ENCODE peak calls at places on chromosomes 5 and 9, in five cellular contexts. A is aorta, N is upper lobe of left lung, R is colonic mucosa, Z is HL-60. L is an unnamed sample.

GRCh38 chr5:84168841-84169240 is 215.8 kb downstream of the EDIL3 start:
- DNase-seq in A (no peak), N (no peak), R (no peak), Z (no peak), L (no peak)

GRCh38 chr5:133316346-133317343 is 264.8 kb downstream of the HSPA4 start:
- DNase-seq in A (no peak), N (no peak), R (no peak), Z (no peak), L (no peak)

GRCh38 chr5:109693535-109694152 is 3.9 kb downstream of the MAN2A1 start:
- DNase-seq in A (no peak), N (no peak), R (no peak), Z (no peak), L (no peak)

GRCh38 chr5:9423611-9424010 is 122.3 kb downstream of the SEMA5A start:
- DNase-seq in A (no peak), N (no peak), R (no peak), Z (no peak), L (no peak)

GRCh38 chr9:107019216-107019615 is 156.2 kb downstream of the ZNF462 start:
- DNase-seq in A (no peak), N (no peak), R (no peak), Z (no peak), L (no peak)

GRCh38 chr5:180809403-180810209 is 7.0 kb upstream of the MGAT1 start:
- DNase-seq in A (peak; percentile 97), N (peak; percentile 91), R (peak; percentile 92), Z (peak; percentile 93), L (peak; percentile 84)

GRCh38 chr5:57816108-57816507 is 333.5 kb upstream of the ACTBL2 start:
- DNase-seq in A (no peak), N (no peak), R (no peak), Z (no peak), L (no peak)

GRCh38 chr5:124252094-124252750 is 494.2 kb downstream of the ZNF608 start:
- DNase-seq in A (no peak), N (no peak), R (no peak), Z (no peak), L (no peak)

GRCh38 chr5:141492168-141492885 is 3.4 kb downstream of the PCDHGC5 start:
- DNase-seq in A (no peak), N (no peak), R (no peak), Z (no peak), L (no peak)

GRCh38 chr9:88742483-88742882 is 207.5 kb downstream of the NXNL2 start:
- DNase-seq in A (no peak), N (no peak), R (no peak), Z (no peak), L (no peak)

GRCh38 chr5:171736976-171737848 is 48.4 kb upstream of the SMIM23 start:
- DNase-seq in A (no peak), N (peak; percentile 54), R (no peak), Z (no peak), L (no peak)

GRCh38 chr9:92293075-92293354 is 482 bp downstream of the IARS1 start:
- DNase-seq in A (no peak), N (no peak), R (no peak), Z (no peak), L (no peak)

GRCh38 chr9:131033269-131034224 is 24.6 kb downstream of the LAMC3 start:
- DNase-seq in A (no peak), N (no peak), R (no peak), Z (no peak), L (no peak)

GRCh38 chr9:131036071-131036470 is 27.1 kb downstream of the LAMC3 start:
- DNase-seq in A (no peak), N (no peak), R (no peak), Z (no peak), L (no peak)

GRCh38 chr9:131032384-131032783 is 23.4 kb downstream of the LAMC3 start:
- DNase-seq in A (no peak), N (no peak), R (no peak), Z (no peak), L (no peak)

GRCh38 chr9:131035548-131035947 is 26.6 kb downstream of the LAMC3 start:
- DNase-seq in A (no peak), N (no peak), R (no peak), Z (no peak), L (no peak)

DNA sequence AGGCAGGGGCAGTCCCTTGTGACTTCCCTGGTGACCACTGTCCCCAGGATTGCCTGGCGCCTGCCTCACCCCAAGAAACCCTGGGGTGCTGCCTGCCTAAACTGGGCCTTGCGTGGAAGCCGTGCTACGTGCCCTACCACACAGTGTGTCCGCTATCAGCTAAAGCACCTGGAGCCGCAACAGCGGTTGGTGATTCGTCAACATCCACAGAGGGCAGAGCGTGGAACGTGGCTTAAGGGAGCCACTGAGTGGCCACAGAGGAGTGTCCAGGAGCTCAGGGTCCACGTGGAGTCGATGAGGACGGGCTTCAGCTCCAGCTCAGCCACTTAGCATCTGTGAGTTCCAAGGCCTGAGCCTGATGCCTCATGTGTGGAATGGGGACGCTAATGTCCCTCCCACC is 25.3 kb downstream of the LAMC3 start:
- DNase-seq in A (no peak), N (no peak), R (no peak), Z (no peak), L (no peak)
- H3K27me3 ChIP-seq in A (no peaks in the 10 kb centered on the region), N (no peaks in the 10 kb centered on the region), R (no peaks in the 10 kb centered on the region), Z (peaks cover 5% of the 10 kb centered on the region), L (no peaks in the 10 kb centered on the region)

GRCh38 chr5:167255931-167256330 is 1035.5 kb upstream of the WWC1 start:
- DNase-seq in A (no peak), N (no peak), R (no peak), Z (no peak), L (no peak)

GRCh38 chr5:167263185-167263584 is 1028.3 kb upstream of the WWC1 start:
- DNase-seq in A (no peak), N (no peak), R (no peak), Z (no peak), L (no peak)

GRCh38 chr5:167261309-167262100 is 1029.9 kb upstream of the WWC1 start:
- DNase-seq in A (no peak), N (no peak), R (no peak), Z (no peak), L (no peak)
- H3K4me3 ChIP-seq in A (no peak overlapping the region), N (no peak overlapping the region), R (no peak overlapping the region), Z (no peak overlapping the region), L (no peak overlapping the region)

GRCh38 chr9:136454026-136454796 is 14.6 kb upstream of the INPP5E start:
- DNase-seq in A (no peak), N (no peak), R (no peak), Z (no peak), L (no peak)

GRCh38 chr9:136455043-136456002 is 15.7 kb upstream of the INPP5E start:
- DNase-seq in A (no peak), N (no peak), R (no peak), Z (no peak), L (no peak)

GRCh38 chr9:136456257-136456656 is 16.6 kb upstream of the INPP5E start:
- DNase-seq in A (no peak), N (no peak), R (no peak), Z (no peak), L (no peak)

GRCh38 chr9:136451221-136451877 is 11.7 kb upstream of the INPP5E start:
- DNase-seq in A (no peak), N (no peak), R (no peak), Z (no peak), L (no peak)

DNA sequence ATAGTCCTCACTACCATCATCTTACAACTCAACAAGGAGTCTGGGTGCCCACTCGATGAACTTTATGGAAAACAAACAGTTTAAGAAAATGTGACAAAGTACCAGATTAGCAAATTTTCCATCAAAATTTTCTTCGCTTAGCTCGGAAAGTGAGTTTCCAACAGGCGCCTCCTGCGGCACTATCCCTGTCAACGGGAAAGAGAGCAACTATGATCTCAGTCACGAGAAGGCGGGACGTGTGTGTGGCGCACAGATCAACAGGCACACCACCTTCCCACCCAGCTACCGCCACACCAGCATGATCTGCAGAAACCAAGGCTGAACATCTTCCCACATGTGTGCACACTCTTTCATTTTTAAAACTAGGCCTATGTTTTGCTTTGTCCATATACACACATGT is 13.7 kb upstream of the INPP5E start:
- DNase-seq in A (no peak), N (no peak), R (no peak), Z (no peak), L (no peak)
- H3K27ac ChIP-seq in A (no peak overlapping the region), N (no peak overlapping the region), R (no peak overlapping the region), Z (no peak overlapping the region), L (no peak overlapping the region)

GRCh38 chr5:179343021-179343781 is 2.1 kb downstream of the ADAMTS2 start:
- DNase-seq in A (peak; percentile 67), N (no peak), R (no peak), Z (no peak), L (no peak)
- H3K27me3 ChIP-seq in A (no peaks in the 10 kb centered on the region), N (peaks cover 22% of the 10 kb centered on the region), R (peaks cover 14% of the 10 kb centered on the region), Z (peaks cover 39% of the 10 kb centered on the region), L (peaks cover 25% of the 10 kb centered on the region)

GRCh38 chr9:112384219-112384618 is 4.3 kb downstream of the HSDL2 start:
- DNase-seq in A (no peak), N (no peak), R (no peak), Z (no peak), L (no peak)
- H3K4me3 ChIP-seq in A (no peak overlapping the region), N (no peak overlapping the region), R (no peak overlapping the region), Z (no peak overlapping the region), L (no peak overlapping the region)

GRCh38 chr9:126862461-126862830 is 2.0 kb downstream of the ZBTB34 start:
- DNase-seq in A (no peak), N (peak; percentile 79), R (peak; percentile 62), Z (peak; percentile 63), L (no peak)
- H3K27ac ChIP-seq in A (no peak overlapping the region), N (peak overlapping the region; percentile 94), R (peak overlapping the region; percentile 91), Z (peak overlapping the region; percentile 82), L (no peak overlapping the region)

DNA sequence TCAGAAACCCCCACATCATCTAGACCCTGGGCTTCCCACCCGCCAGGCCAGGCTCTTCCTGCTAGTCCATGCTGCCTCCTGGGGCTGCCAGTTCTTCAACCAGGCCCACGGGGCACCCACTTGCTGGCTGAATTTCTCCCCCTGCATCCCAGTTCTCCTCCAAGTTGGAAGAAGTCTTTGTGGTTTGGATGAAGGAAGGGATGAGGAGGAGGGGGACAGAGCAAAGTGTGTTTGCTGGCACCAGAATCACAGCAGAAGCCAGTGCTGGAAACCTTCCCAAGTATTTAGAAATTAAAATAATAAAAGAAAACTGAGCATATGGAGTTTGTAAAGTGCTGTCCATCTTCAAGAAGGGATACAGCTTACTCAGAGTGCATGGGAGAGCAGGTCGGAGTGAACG is 19.4 kb upstream of the UNC5A start:
- DNase-seq in A (no peak), N (no peak), R (no peak), Z (no peak), L (no peak)
- H3K27me3 ChIP-seq in A (no peaks in the 10 kb centered on the region), N (no peaks in the 10 kb centered on the region), R (no peaks in the 10 kb centered on the region), Z (peaks cover 7% of the 10 kb centered on the region), L (peaks cover 11% of the 10 kb centered on the region)

L was measured in effector memory CD4-positive, alpha-beta T cell.